ENCODE peak calls at places on chromosomes 3 and 15, in six cellular contexts. C is heart left ventricle, F is amniotic stem cell, U is NCI-H2081, S is HCEC 1CT, I is astrocyte of the spinal cord. J is an unnamed sample.
A peak's percentile ranks its signal among the peaks of the same experiment; 100 is the strongest.

GRCh38 chr3:139202226-139202958 is 141.4 kb upstream of the MRPS22 start:
- DNase-seq in C (peak; percentile 41), F (no peak), U (no peak), S (peak; percentile 17), I (no peak), J (no peak)

GRCh38 chr15:79179108-79179561 is 88.6 kb upstream of the RASGRF1 start:
- DNase-seq in C (no peak), F (no peak), U (no peak), S (peak; percentile 16), I (peak; percentile 19), J (peak; percentile 6)

GRCh38 chr15:52765779-52766178 is 24.4 kb downstream of the ONECUT1 start:
- DNase-seq in C (no peak), F (no peak), U (no peak), S (peak; percentile 19), I (peak; percentile 12), J (no peak)

GRCh38 chr15:47718474-47719440 is 1.5 kb downstream of the SEMA6D start:
- DNase-seq in C (peak; percentile 50), F (no peak), U (no peak), S (peak; percentile 51), I (peak; percentile 35), J (peak; percentile 15)

GRCh38 chr15:43082509-43082908 is 23.3 kb downstream of the UBR1 start:
- DNase-seq in C (no peak), F (no peak), U (no peak), S (no peak), I (no peak), J (no peak)

GRCh38 chr3:46429671-46430070 is 22.6 kb downstream of the CCRL2 start:
- DNase-seq in C (no peak), F (no peak), U (no peak), S (no peak), I (no peak), J (no peak)

GRCh38 chr3:4509043-4509442 is 15.9 kb downstream of the ITPR1 start:
- DNase-seq in C (no peak), F (no peak), U (no peak), S (no peak), I (no peak), J (no peak)

GRCh38 chr3:172120912-172121311 is 81.5 kb downstream of the FNDC3B start:
- DNase-seq in C (no peak), F (no peak), U (no peak), S (no peak), I (no peak), J (no peak)

GRCh38 chr3:25594007-25594502 is 70.7 kb downstream of the TOP2B start:
- DNase-seq in C (no peak), F (peak; percentile 48), U (peak; percentile 58), S (peak; percentile 86), I (peak; percentile 89), J (peak; percentile 78)

GRCh38 chr3:32310918-32311839 is 72.7 kb downstream of the CMTM8 start:
- DNase-seq in C (no peak), F (no peak), U (no peak), S (no peak), I (no peak), J (no peak)

GRCh38 chr15:68400066-68400456 is 31.9 kb downstream of the ITGA11 start:
- DNase-seq in C (no peak), F (no peak), U (no peak), S (no peak), I (no peak), J (no peak)

GRCh38 chr3:76054404-76054803 is 269.1 kb upstream of the ZNF717 start:
- DNase-seq in C (no peak), F (no peak), U (no peak), S (no peak), I (no peak), J (no peak)

GRCh38 chr3:27623085-27623753 is 98.9 kb downstream of the EOMES start:
- DNase-seq in C (no peak), F (no peak), U (peak; percentile 27), S (no peak), I (peak; percentile 19), J (peak; percentile 33)

GRCh38 chr15:32717290-32718081 is at the start of gene GREM1:
- DNase-seq in C (no peak), F (peak; percentile 6), U (peak; percentile 13), S (peak; percentile 93), I (peak; percentile 77), J (peak; percentile 69)

J was measured in fibroblast of lung.